ENCODE peak calls at places on chromosomes 1 and 21, in ten cellular contexts. O is T-cell; V is HT-29; E is C1 segment of cervical spinal cord; U is RCC 7860; F is stimulated activated CD4-positive, alpha-beta T cell treated with anti-CD3 and anti-CD28 coated beads, Interleukin-4, amount 100 ng/mL, for 1 hour; A is iPS-NIHi11; T is head of caudate nucleus; N is OCI-LY7; B is activated T-cell treated with anti-CD3 and anti-CD28 coated beads for 4 hours. D is an unnamed sample.
A peak's percentile ranks its signal among the peaks of the same experiment; 100 is the strongest.

GRCh38 chr1:58988752-58989151 is 204.9 kb upstream of the JUN start:
- DNase-seq in O (no peak), V (no peak), E (no peak), U (no peak), F (no peak), A (no peak), T (no peak), N (no peak), B (no peak), D (no peak)

GRCh38 chr1:100051893-100052292 is 80.8 kb downstream of the SASS6 start:
- DNase-seq in O (no peak), V (no peak), E (no peak), U (no peak), F (no peak), A (no peak), T (no peak), N (no peak), B (no peak), D (no peak)

GRCh38 chr21:45116066-45116465 is 41.7 kb downstream of the ADARB1 start:
- DNase-seq in O (no peak), V (no peak), E (no peak), U (no peak), F (no peak), A (no peak), T (no peak), N (no peak), B (no peak), D (no peak)

GRCh38 chr1:41493117-41493536 is 8.6 kb upstream of the EDN2 start:
- DNase-seq in O (no peak), V (peak; percentile 33), E (no peak), U (peak; percentile 98), F (no peak), A (no peak), T (no peak), N (no peak), B (no peak), D (no peak)

GRCh38 chr1:196306421-196306820 is 301.8 kb downstream of the KCNT2 start:
- DNase-seq in O (no peak), V (peak; percentile 63), E (no peak), U (no peak), F (no peak), A (peak; percentile 8), T (no peak), N (no peak), B (no peak), D (no peak)

GRCh38 chr1:224696891-224697765 is 81.0 kb downstream of the CNIH3 start:
- DNase-seq in O (no peak), V (no peak), E (peak; percentile 21), U (peak; percentile 22), F (no peak), A (no peak), T (no peak), N (no peak), B (no peak), D (no peak)

GRCh38 chr1:185568155-185569123 is 165.8 kb upstream of the HMCN1 start:
- DNase-seq in O (no peak), V (no peak), E (no peak), U (no peak), F (no peak), A (no peak), T (no peak), N (no peak), B (no peak), D (peak; percentile 9)

GRCh38 chr1:211133393-211133840 is 531 bp downstream of the KCNH1 start:
- DNase-seq in O (peak; percentile 6), V (no peak), E (no peak), U (no peak), F (peak; percentile 18), A (peak; percentile 34), T (peak; percentile 56), N (no peak), B (no peak), D (no peak)

GRCh38 chr1:113835686-113836290 is 23.5 kb upstream of the RSBN1 start:
- DNase-seq in O (peak; percentile 25), V (peak; percentile 85), E (no peak), U (peak; percentile 43), F (no peak), A (peak; percentile 11), T (peak; percentile 19), N (peak; percentile 71), B (peak; percentile 15), D (peak; percentile 41)

GRCh38 chr1:109815809-109816791 is 52.4 kb upstream of the EPS8L3 start:
- DNase-seq in O (no peak), V (no peak), E (peak; percentile 35), U (no peak), F (no peak), A (no peak), T (no peak), N (peak; percentile 83), B (no peak), D (peak; percentile 99)

GRCh38 chr1:184296466-184297243 is 90.2 kb upstream of the C1orf21 start:
- DNase-seq in O (no peak), V (no peak), E (no peak), U (no peak), F (no peak), A (no peak), T (peak; percentile 29), N (no peak), B (no peak), D (peak; percentile 19)

GRCh38 chr1:215992620-215993019 is 425.5 kb downstream of the KCTD3 start:
- DNase-seq in O (no peak), V (peak; percentile 9), E (no peak), U (peak; percentile 40), F (no peak), A (peak; percentile 25), T (no peak), N (no peak), B (no peak), D (no peak)

GRCh38 chr1:241603626-241604337 is 36.4 kb downstream of the CHML start:
- DNase-seq in O (no peak), V (no peak), E (no peak), U (peak; percentile 67), F (no peak), A (no peak), T (no peak), N (no peak), B (no peak), D (peak; percentile 31)

GRCh38 chr1:209416009-209416408 is 167.5 kb upstream of the CAMK1G start:
- DNase-seq in O (no peak), V (no peak), E (no peak), U (peak; percentile 98), F (no peak), A (no peak), T (no peak), N (no peak), B (no peak), D (no peak)